ENCODE peak calls at places on chromosomes 3 and 15, in nine cellular contexts. G is activated CD4-positive, alpha-beta T cell treated with anti-CD3 and anti-CD28 coated beads for 48 hours; H is SHP77; L is occipital lobe; A is globus pallidus; Y is BJ; N is pons; E is heart left ventricle; U is NCI-H2081. Z is an unnamed sample.

GRCh38 chr3:170978335-170978745 is 48.2 kb downstream of the SLC2A2 start:
- DNase-seq in U (no peak), Y (no peak), G (no peak), L (no peak), E (no peak), A (no peak), N (no peak), H (no peak), Z (no peak)

GRCh38 chr15:83282859-83283812 is 1.3 kb downstream of the BNC1 start:
- DNase-seq in N (no peak), G (peak), U (no peak), H (no peak), L (no peak), E (peak), A (no peak), Y (no peak), Z (no peak)

GRCh38 chr3:157128771-157129671 is 30.9 kb downstream of the CCNL1 start:
- DNase-seq in G (peak), H (no peak), L (no peak), N (no peak), U (no peak), A (peak), Y (no peak), E (no peak), Z (peak)

GRCh38 chr3:184619348-184619747 is 57.8 kb downstream of the EPHB3 start:
- DNase-seq in Y (no peak), L (no peak), G (no peak), E (no peak), H (no peak), N (no peak), U (no peak), A (no peak), Z (no peak)

GRCh38 chr3:109337393-109337792 is at the start of gene DPPA4:
- DNase-seq in G (no peak), A (no peak), Y (no peak), L (no peak), H (no peak), E (no peak), U (no peak), N (no peak), Z (no peak)

GRCh38 chr3:197298858-197299854 is 744 bp upstream of the DLG1 start:
- DNase-seq in U (peak), Y (no peak), N (peak), E (peak), G (peak), A (peak), L (no peak), H (peak), Z (peak)

GRCh38 chr3:141050913-141051632 is at the start of gene SPSB4:
- DNase-seq in E (peak), L (peak), U (peak), A (no peak), H (peak), G (peak), Y (no peak), N (no peak), Z (no peak)

GRCh38 chr3:36132214-36132613 is 248.1 kb upstream of the STAC start:
- DNase-seq in H (no peak), Y (no peak), U (no peak), N (no peak), L (no peak), A (no peak), E (no peak), G (no peak), Z (no peak)

GRCh38 chr3:7646851-7647250 is 785.9 kb downstream of the GRM7 start:
- DNase-seq in Y (no peak), E (no peak), G (no peak), L (no peak), N (no peak), A (no peak), U (no peak), H (no peak), Z (no peak)

GRCh38 chr3:127158614-127159221 is 34.2 kb upstream of the PRR23E start:
- DNase-seq in Y (no peak), A (no peak), G (no peak), H (peak), E (no peak), N (no peak), U (peak), L (no peak), Z (no peak)

GRCh38 chr3:158696618-158697017 is 24.2 kb upstream of the LXN start:
- DNase-seq in Y (no peak), G (no peak), A (no peak), E (no peak), U (no peak), L (no peak), N (no peak), H (no peak), Z (no peak)

GRCh38 chr15:57758556-57758955 is 52.0 kb downstream of the POLR2M start:
- DNase-seq in U (no peak), Y (no peak), G (no peak), A (no peak), N (no peak), E (no peak), H (no peak), L (no peak), Z (no peak)

GRCh38 chr15:38128389-38128788 is 124.2 kb upstream of the SPRED1 start:
- DNase-seq in U (no peak), N (peak), L (peak), A (peak), G (no peak), H (no peak), Y (no peak), E (peak), Z (no peak)

GRCh38 chr3:183826854-183827253 is 1.5 kb upstream of the MAP6D1 start:
- DNase-seq in N (no peak), H (no peak), L (no peak), A (no peak), Y (no peak), G (no peak), E (no peak), U (no peak), Z (no peak)

GRCh38 chr3:46461971-46462910 is 2.5 kb downstream of the LTF start:
- DNase-seq in Y (no peak), A (no peak), E (no peak), U (no peak), N (peak), L (no peak), H (no peak), G (no peak), Z (no peak)

GRCh38 chr3:9035473-9035872 is 72.2 kb upstream of the RAD18 start:
- DNase-seq in U (no peak), H (no peak), G (no peak), A (no peak), Y (no peak), L (no peak), E (no peak), N (no peak), Z (no peak)

GRCh38 chr3:183278479-183279088 is 25.5 kb downstream of the B3GNT5 start:
- DNase-seq in U (peak), A (no peak), G (no peak), N (no peak), H (no peak), Y (no peak), L (no peak), E (no peak), Z (no peak)

GRCh38 chr15:39700301-39700700 is 82.3 kb downstream of the FSIP1 start:
- DNase-seq in E (no peak), A (no peak), N (no peak), U (no peak), Y (no peak), H (no peak), G (no peak), L (no peak), Z (no peak)

GRCh38 chr3:66302288-66302687 is 81.5 kb downstream of the SLC25A26 start:
- DNase-seq in Y (no peak), N (no peak), G (peak), U (no peak), A (no peak), H (no peak), L (no peak), E (no peak), Z (no peak)